ENCODE peak calls at places on chromosomes 3 and 15, in nine cellular contexts. One of them, this sample, is unnamed.
A peak's percentile ranks its signal among the peaks of the same experiment; 100 is the strongest.

GRCh38 chr3:100001514-100002270 is 112.6 kb downstream of the FILIP1L start:
- DNase-seq in esophagus squamous epithelium: no peak
- DNase-seq in NCI-H1092 treated with DMSO at 0.1 percent for 48 hours: no peak
- DNase-seq in Kasumi-1: no peak
- DNase-seq in fibroblast of pulmonary artery: no peak
- DNase-seq in GM10248: no peak
- DNase-seq in lung: no peak
- DNase-seq in B cell: no peak
- DNase-seq in left colon: no peak
- DNase-seq in this sample: no peak

GRCh38 chr3:48694610-48695051 is 8.9 kb upstream of the NCKIPSD start:
- DNase-seq in esophagus squamous epithelium: no peak
- DNase-seq in NCI-H1092 treated with DMSO at 0.1 percent for 48 hours: no peak
- DNase-seq in Kasumi-1: no peak
- DNase-seq in fibroblast of pulmonary artery: peak; percentile 94
- DNase-seq in GM10248: no peak
- DNase-seq in lung: peak; percentile 73
- DNase-seq in B cell: no peak
- DNase-seq in left colon: peak; percentile 45
- DNase-seq in this sample: no peak

GRCh38 chr15:89993344-89993743 is 7.8 kb upstream of the ZNF710 start:
- DNase-seq in esophagus squamous epithelium: no peak
- DNase-seq in NCI-H1092 treated with DMSO at 0.1 percent for 48 hours: no peak
- DNase-seq in Kasumi-1: peak; percentile 50
- DNase-seq in fibroblast of pulmonary artery: no peak
- DNase-seq in GM10248: no peak
- DNase-seq in lung: no peak
- DNase-seq in B cell: no peak
- DNase-seq in left colon: no peak
- DNase-seq in this sample: no peak

GRCh38 chr3:78825858-78826215 is 942.0 kb downstream of the ROBO1 start:
- DNase-seq in esophagus squamous epithelium: no peak
- DNase-seq in NCI-H1092 treated with DMSO at 0.1 percent for 48 hours: no peak
- DNase-seq in Kasumi-1: no peak
- DNase-seq in fibroblast of pulmonary artery: no peak
- DNase-seq in GM10248: no peak
- DNase-seq in lung: no peak
- DNase-seq in B cell: no peak
- DNase-seq in left colon: no peak
- DNase-seq in this sample: no peak

GRCh38 chr3:24773798-24774197 is 279.1 kb upstream of the THRB start:
- DNase-seq in esophagus squamous epithelium: no peak
- DNase-seq in NCI-H1092 treated with DMSO at 0.1 percent for 48 hours: peak; percentile 57
- DNase-seq in Kasumi-1: peak; percentile 83
- DNase-seq in fibroblast of pulmonary artery: peak; percentile 65
- DNase-seq in GM10248: peak; percentile 22
- DNase-seq in lung: peak; percentile 63
- DNase-seq in B cell: no peak
- DNase-seq in left colon: peak; percentile 40
- DNase-seq in this sample: no peak

GRCh38 chr3:149576071-149576564 is 81.7 kb downstream of the WWTR1 start:
- DNase-seq in esophagus squamous epithelium: no peak
- DNase-seq in NCI-H1092 treated with DMSO at 0.1 percent for 48 hours: peak; percentile 11
- DNase-seq in Kasumi-1: peak; percentile 15
- DNase-seq in fibroblast of pulmonary artery: peak; percentile 99
- DNase-seq in GM10248: no peak
- DNase-seq in lung: no peak
- DNase-seq in B cell: no peak
- DNase-seq in left colon: no peak
- DNase-seq in this sample: peak; percentile 84

GRCh38 chr3:171458056-171458856 is 1.9 kb downstream of the TNIK start:
- DNase-seq in esophagus squamous epithelium: no peak
- DNase-seq in NCI-H1092 treated with DMSO at 0.1 percent for 48 hours: no peak
- DNase-seq in Kasumi-1: no peak
- DNase-seq in fibroblast of pulmonary artery: no peak
- DNase-seq in GM10248: no peak
- DNase-seq in lung: no peak
- DNase-seq in B cell: peak; percentile 35
- DNase-seq in left colon: peak; percentile 68
- DNase-seq in this sample: no peak

GRCh38 chr3:173826416-173826815 is 428.9 kb downstream of the NLGN1 start:
- DNase-seq in esophagus squamous epithelium: no peak
- DNase-seq in NCI-H1092 treated with DMSO at 0.1 percent for 48 hours: no peak
- DNase-seq in Kasumi-1: no peak
- DNase-seq in fibroblast of pulmonary artery: no peak
- DNase-seq in GM10248: no peak
- DNase-seq in lung: no peak
- DNase-seq in B cell: no peak
- DNase-seq in left colon: no peak
- DNase-seq in this sample: no peak

GRCh38 chr15:76546805-76547204 is 210.2 kb downstream of the ISL2 start:
- DNase-seq in esophagus squamous epithelium: no peak
- DNase-seq in NCI-H1092 treated with DMSO at 0.1 percent for 48 hours: no peak
- DNase-seq in Kasumi-1: no peak
- DNase-seq in fibroblast of pulmonary artery: no peak
- DNase-seq in GM10248: no peak
- DNase-seq in lung: no peak
- DNase-seq in B cell: no peak
- DNase-seq in left colon: no peak
- DNase-seq in this sample: no peak

GRCh38 chr3:35393916-35394315 is 245.4 kb upstream of the ARPP21 start:
- DNase-seq in esophagus squamous epithelium: no peak
- DNase-seq in NCI-H1092 treated with DMSO at 0.1 percent for 48 hours: peak; percentile 26
- DNase-seq in Kasumi-1: no peak
- DNase-seq in fibroblast of pulmonary artery: peak; percentile 41
- DNase-seq in GM10248: no peak
- DNase-seq in lung: no peak
- DNase-seq in B cell: no peak
- DNase-seq in left colon: no peak
- DNase-seq in this sample: no peak

GRCh38 chr3:8324727-8325126 is 176.9 kb upstream of the LMCD1 start:
- DNase-seq in esophagus squamous epithelium: no peak
- DNase-seq in NCI-H1092 treated with DMSO at 0.1 percent for 48 hours: no peak
- DNase-seq in Kasumi-1: peak; percentile 61
- DNase-seq in fibroblast of pulmonary artery: peak; percentile 58
- DNase-seq in GM10248: peak; percentile 29
- DNase-seq in lung: no peak
- DNase-seq in B cell: no peak
- DNase-seq in left colon: peak; percentile 41
- DNase-seq in this sample: no peak

GRCh38 chr3:45126730-45127129 is 19.4 kb downstream of the CDCP1 start:
- DNase-seq in esophagus squamous epithelium: no peak
- DNase-seq in NCI-H1092 treated with DMSO at 0.1 percent for 48 hours: no peak
- DNase-seq in Kasumi-1: no peak
- DNase-seq in fibroblast of pulmonary artery: no peak
- DNase-seq in GM10248: no peak
- DNase-seq in lung: no peak
- DNase-seq in B cell: no peak
- DNase-seq in left colon: no peak
- DNase-seq in this sample: no peak

GRCh38 chr3:156787926-156788663 is 38.1 kb upstream of the LEKR1 start:
- DNase-seq in esophagus squamous epithelium: no peak
- DNase-seq in NCI-H1092 treated with DMSO at 0.1 percent for 48 hours: no peak
- DNase-seq in Kasumi-1: peak; percentile 19
- DNase-seq in fibroblast of pulmonary artery: peak; percentile 90
- DNase-seq in GM10248: peak; percentile 12
- DNase-seq in lung: no peak
- DNase-seq in B cell: no peak
- DNase-seq in left colon: no peak
- DNase-seq in this sample: no peak

GRCh38 chr3:129616291-129616690 is 9.8 kb upstream of the PLXND1 start:
- DNase-seq in esophagus squamous epithelium: no peak
- DNase-seq in NCI-H1092 treated with DMSO at 0.1 percent for 48 hours: no peak
- DNase-seq in Kasumi-1: no peak
- DNase-seq in fibroblast of pulmonary artery: no peak
- DNase-seq in GM10248: no peak
- DNase-seq in lung: no peak
- DNase-seq in B cell: no peak
- DNase-seq in left colon: no peak
- DNase-seq in this sample: no peak

GRCh38 chr3:152910211-152910610 is 75.3 kb downstream of the P2RY1 start:
- DNase-seq in esophagus squamous epithelium: no peak
- DNase-seq in NCI-H1092 treated with DMSO at 0.1 percent for 48 hours: no peak
- DNase-seq in Kasumi-1: no peak
- DNase-seq in fibroblast of pulmonary artery: peak; percentile 8
- DNase-seq in GM10248: no peak
- DNase-seq in lung: no peak
- DNase-seq in B cell: no peak
- DNase-seq in left colon: no peak
- DNase-seq in this sample: no peak

GRCh38 chr3:36911990-36912804 is 32.7 kb downstream of the TRANK1 start:
- DNase-seq in esophagus squamous epithelium: peak; percentile 3
- DNase-seq in NCI-H1092 treated with DMSO at 0.1 percent for 48 hours: no peak
- DNase-seq in Kasumi-1: peak; percentile 64
- DNase-seq in fibroblast of pulmonary artery: peak; percentile 87
- DNase-seq in GM10248: peak; percentile 82
- DNase-seq in lung: no peak
- DNase-seq in B cell: peak; percentile 61
- DNase-seq in left colon: no peak
- DNase-seq in this sample: no peak

GRCh38 chr15:59797756-59798604 is 108.9 kb upstream of the BNIP2 start:
- DNase-seq in esophagus squamous epithelium: no peak
- DNase-seq in NCI-H1092 treated with DMSO at 0.1 percent for 48 hours: no peak
- DNase-seq in Kasumi-1: no peak
- DNase-seq in fibroblast of pulmonary artery: no peak
- DNase-seq in GM10248: peak; percentile 20
- DNase-seq in lung: no peak
- DNase-seq in B cell: no peak
- DNase-seq in left colon: no peak
- DNase-seq in this sample: no peak

GRCh38 chr3:148789156-148789555 is 38.5 kb upstream of the CPB1 start:
- DNase-seq in esophagus squamous epithelium: no peak
- DNase-seq in NCI-H1092 treated with DMSO at 0.1 percent for 48 hours: no peak
- DNase-seq in Kasumi-1: no peak
- DNase-seq in fibroblast of pulmonary artery: no peak
- DNase-seq in GM10248: no peak
- DNase-seq in lung: no peak
- DNase-seq in B cell: no peak
- DNase-seq in left colon: no peak
- DNase-seq in this sample: no peak

GRCh38 chr3:4373669-4374068 is 70.5 kb downstream of the SETMAR start:
- DNase-seq in esophagus squamous epithelium: no peak
- DNase-seq in NCI-H1092 treated with DMSO at 0.1 percent for 48 hours: no peak
- DNase-seq in Kasumi-1: no peak
- DNase-seq in fibroblast of pulmonary artery: no peak
- DNase-seq in GM10248: no peak
- DNase-seq in lung: no peak
- DNase-seq in B cell: no peak
- DNase-seq in left colon: no peak
- DNase-seq in this sample: no peak

GRCh38 chr15:64928626-64929220 is 17.0 kb downstream of the ANKDD1A start:
- DNase-seq in esophagus squamous epithelium: no peak
- DNase-seq in NCI-H1092 treated with DMSO at 0.1 percent for 48 hours: no peak
- DNase-seq in Kasumi-1: no peak
- DNase-seq in fibroblast of pulmonary artery: no peak
- DNase-seq in GM10248: no peak
- DNase-seq in lung: no peak
- DNase-seq in B cell: no peak
- DNase-seq in left colon: no peak
- DNase-seq in this sample: no peak

GRCh38 chr3:192372627-192373026 is 354.7 kb downstream of the FGF12 start:
- DNase-seq in esophagus squamous epithelium: no peak
- DNase-seq in NCI-H1092 treated with DMSO at 0.1 percent for 48 hours: peak; percentile 92
- DNase-seq in Kasumi-1: no peak
- DNase-seq in fibroblast of pulmonary artery: no peak
- DNase-seq in GM10248: no peak
- DNase-seq in lung: no peak
- DNase-seq in B cell: no peak
- DNase-seq in left colon: no peak
- DNase-seq in this sample: no peak

GRCh38 chr15:29225534-29226224 is 43.9 kb downstream of the NSMCE3 start:
- DNase-seq in esophagus squamous epithelium: no peak
- DNase-seq in NCI-H1092 treated with DMSO at 0.1 percent for 48 hours: no peak
- DNase-seq in Kasumi-1: no peak
- DNase-seq in fibroblast of pulmonary artery: peak; percentile 1
- DNase-seq in GM10248: no peak
- DNase-seq in lung: no peak
- DNase-seq in B cell: no peak
- DNase-seq in left colon: no peak
- DNase-seq in this sample: no peak

GRCh38 chr3:106078635-106079034 is 209.8 kb upstream of the CBLB start:
- DNase-seq in esophagus squamous epithelium: no peak
- DNase-seq in NCI-H1092 treated with DMSO at 0.1 percent for 48 hours: no peak
- DNase-seq in Kasumi-1: no peak
- DNase-seq in fibroblast of pulmonary artery: no peak
- DNase-seq in GM10248: no peak
- DNase-seq in lung: no peak
- DNase-seq in B cell: no peak
- DNase-seq in left colon: no peak
- DNase-seq in this sample: no peak

GRCh38 chr3:43641306-43642114 is 19.7 kb upstream of the ANO10 start:
- DNase-seq in esophagus squamous epithelium: no peak
- DNase-seq in NCI-H1092 treated with DMSO at 0.1 percent for 48 hours: no peak
- DNase-seq in Kasumi-1: no peak
- DNase-seq in fibroblast of pulmonary artery: no peak
- DNase-seq in GM10248: no peak
- DNase-seq in lung: no peak
- DNase-seq in B cell: no peak
- DNase-seq in left colon: no peak
- DNase-seq in this sample: no peak

GRCh38 chr15:85750807-85751730 is 43.7 kb downstream of the KLHL25 start:
- DNase-seq in esophagus squamous epithelium: no peak
- DNase-seq in NCI-H1092 treated with DMSO at 0.1 percent for 48 hours: no peak
- DNase-seq in Kasumi-1: peak; percentile 79
- DNase-seq in fibroblast of pulmonary artery: no peak
- DNase-seq in GM10248: no peak
- DNase-seq in lung: no peak
- DNase-seq in B cell: peak; percentile 24
- DNase-seq in left colon: no peak
- DNase-seq in this sample: no peak

GRCh38 chr3:15899438-15899837 is 101.7 kb upstream of the ANKRD28 start:
- DNase-seq in esophagus squamous epithelium: no peak
- DNase-seq in NCI-H1092 treated with DMSO at 0.1 percent for 48 hours: no peak
- DNase-seq in Kasumi-1: peak; percentile 29
- DNase-seq in fibroblast of pulmonary artery: peak; percentile 54
- DNase-seq in GM10248: no peak
- DNase-seq in lung: no peak
- DNase-seq in B cell: no peak
- DNase-seq in left colon: no peak
- DNase-seq in this sample: no peak

GRCh38 chr3:179837374-179837773 is 184.5 kb downstream of the USP13 start:
- DNase-seq in esophagus squamous epithelium: no peak
- DNase-seq in NCI-H1092 treated with DMSO at 0.1 percent for 48 hours: no peak
- DNase-seq in Kasumi-1: peak; percentile 2
- DNase-seq in fibroblast of pulmonary artery: peak; percentile 35
- DNase-seq in GM10248: no peak
- DNase-seq in lung: no peak
- DNase-seq in B cell: no peak
- DNase-seq in left colon: no peak
- DNase-seq in this sample: no peak

GRCh38 chr15:67148196-67148701 is 82.8 kb downstream of the SMAD3 start:
- DNase-seq in esophagus squamous epithelium: no peak
- DNase-seq in NCI-H1092 treated with DMSO at 0.1 percent for 48 hours: no peak
- DNase-seq in Kasumi-1: peak; percentile 75
- DNase-seq in fibroblast of pulmonary artery: peak; percentile 63
- DNase-seq in GM10248: no peak
- DNase-seq in lung: peak; percentile 56
- DNase-seq in B cell: no peak
- DNase-seq in left colon: peak; percentile 37
- DNase-seq in this sample: no peak

GRCh38 chr15:71228403-71228802 is 113.1 kb downstream of the THSD4 start:
- DNase-seq in esophagus squamous epithelium: no peak
- DNase-seq in NCI-H1092 treated with DMSO at 0.1 percent for 48 hours: no peak
- DNase-seq in Kasumi-1: no peak
- DNase-seq in fibroblast of pulmonary artery: no peak
- DNase-seq in GM10248: no peak
- DNase-seq in lung: no peak
- DNase-seq in B cell: no peak
- DNase-seq in left colon: no peak
- DNase-seq in this sample: no peak

This sample was measured in ascending aorta.